ENCODE peak calls at places on chromosomes 7 and 10, in six cellular contexts. V is transverse colon, F is SK-N-SH, E is tibial nerve, A is ovary, S is A549. T is an unnamed sample.

GRCh38 chr10:21173964-21174669 is 277.0 kb upstream of the NEBL start:
- DNase-seq in E (no peak), F (peak; percentile 88), V (peak; percentile 66), S (peak; percentile 82), A (peak; percentile 53), T (no peak)

GRCh38 chr7:123273185-123273584 is 73.4 kb upstream of the SLC13A1 start:
- DNase-seq in E (no peak), S (no peak), V (no peak), A (no peak), F (no peak), T (no peak)

GRCh38 chr7:105387621-105388372 is 924 bp downstream of the SRPK2 start:
- DNase-seq in E (peak; percentile 19), F (peak; percentile 87), V (peak; percentile 63), A (peak; percentile 72), S (peak; percentile 55), T (peak; percentile 83)

GRCh38 chr7:27198871-27199801 is 755 bp downstream of the HOXA13 start:
- DNase-seq in S (peak; percentile 57), A (no peak), V (no peak), E (no peak), F (peak; percentile 70), T (no peak)

GRCh38 chr7:90455163-90456030 is 14.0 kb upstream of the PTTG1IP2 start:
- DNase-seq in F (peak; percentile 61), A (no peak), S (peak; percentile 32), V (no peak), E (no peak), T (no peak)

GRCh38 chr10:87750001-87750651 is 67.9 kb downstream of the ATAD1 start:
- DNase-seq in F (no peak), S (no peak), E (no peak), A (no peak), V (no peak), T (no peak)

GRCh38 chr10:1170867-1171180 is 114.6 kb downstream of the WDR37 start:
- DNase-seq in S (no peak), V (no peak), E (no peak), A (no peak), F (no peak), T (peak; percentile 52)

GRCh38 chr10:131553581-131553980 is 242.1 kb upstream of the TCERG1L start:
- DNase-seq in S (no peak), F (no peak), E (no peak), A (no peak), V (no peak), T (no peak)

GRCh38 chr7:156178214-156178613 is 366.0 kb upstream of the SHH start:
- DNase-seq in A (no peak), V (no peak), E (no peak), F (no peak), S (no peak), T (no peak)

GRCh38 chr7:130022623-130023175 is 28.5 kb downstream of the ZC3HC1 start:
- DNase-seq in E (no peak), A (no peak), S (no peak), F (no peak), V (no peak), T (no peak)

GRCh38 chr7:36838616-36839015 is 114.3 kb upstream of the AOAH start:
- DNase-seq in V (no peak), S (no peak), A (no peak), E (no peak), F (no peak), T (no peak)

GRCh38 chr7:98133621-98134266 is 27.1 kb downstream of the LMTK2 start:
- DNase-seq in V (no peak), E (no peak), F (no peak), A (no peak), S (peak; percentile 19), T (no peak)

GRCh38 chr10:48288661-48289060 is 14.2 kb upstream of the FRMPD2 start:
- DNase-seq in A (no peak), V (no peak), E (no peak), S (no peak), F (no peak), T (no peak)

GRCh38 chr7:38020134-38020533 is 99.7 kb downstream of the EPDR1 start:
- DNase-seq in E (no peak), A (no peak), V (no peak), F (no peak), S (no peak), T (no peak)

GRCh38 chr10:30454744-30455498 is 20.9 kb downstream of the MAP3K8 start:
- DNase-seq in A (no peak), S (no peak), E (no peak), F (no peak), V (no peak), T (no peak)

GRCh38 chr10:27742926-27743735 is 2.5 kb downstream of the MKX start:
- DNase-seq in F (peak; percentile 28), A (peak; percentile 76), E (no peak), S (peak; percentile 21), V (peak; percentile 17), T (peak; percentile 75)

GRCh38 chr7:98643232-98643985 is 26.3 kb downstream of the NPTX2 start:
- DNase-seq in A (no peak), F (no peak), S (no peak), E (no peak), V (no peak), T (no peak)

GRCh38 chr7:94348142-94348541 is 46.6 kb upstream of the COL1A2 start:
- DNase-seq in F (peak; percentile 34), A (no peak), V (peak; percentile 11), E (peak; percentile 30), S (no peak), T (peak; percentile 80)

GRCh38 chr10:66538908-66539307 is 386.9 kb upstream of the LRRTM3 start:
- DNase-seq in S (no peak), E (no peak), F (no peak), V (no peak), A (no peak), T (no peak)

GRCh38 chr10:118944959-118945622 is 84.4 kb upstream of the NANOS1 start:
- DNase-seq in F (no peak), E (no peak), S (no peak), A (no peak), V (no peak), T (no peak)

GRCh38 chr10:9302142-9302746 is 1247.8 kb downstream of the GATA3 start:
- DNase-seq in V (no peak), S (peak; percentile 65), E (no peak), A (no peak), F (no peak), T (no peak)

GRCh38 chr10:100612601-100613595 is 77.2 kb downstream of the HIF1AN start:
- DNase-seq in A (no peak), F (no peak), S (no peak), V (no peak), E (no peak), T (no peak)

GRCh38 chr7:39453743-39454355 is 112.4 kb upstream of the YAE1 start:
- DNase-seq in V (peak; percentile 62), E (no peak), F (peak; percentile 55), S (peak; percentile 61), A (no peak), T (no peak)

GRCh38 chr10:103197177-103197576 is 4.1 kb upstream of the NT5C2 start:
- DNase-seq in V (no peak), E (no peak), S (peak; percentile 72), F (peak; percentile 30), A (no peak), T (peak; percentile 65)

GRCh38 chr10:13971586-13972475 is 358.9 kb downstream of the FRMD4A start:
- DNase-seq in V (no peak), E (no peak), F (no peak), A (no peak), S (no peak), T (no peak)

GRCh38 chr10:58044072-58044471 is 223.6 kb downstream of the IPMK start:
- DNase-seq in F (no peak), A (no peak), V (no peak), E (no peak), S (peak; percentile 53), T (no peak)

GRCh38 chr7:38756521-38756920 is 125.3 kb upstream of the AMPH start:
- DNase-seq in S (no peak), V (no peak), A (no peak), F (no peak), E (no peak), T (no peak)

GRCh38 chr10:97889461-97890265 is 40.0 kb downstream of the GOLGA7B start:
- DNase-seq in F (peak; percentile 54), S (peak; percentile 94), E (no peak), V (no peak), A (no peak), T (no peak)

GRCh38 chr10:73358331-73359279 is at the start of gene CFAP70:
- DNase-seq in E (peak; percentile 80), S (peak; percentile 96), F (peak; percentile 94), V (peak; percentile 94), A (peak; percentile 93), T (peak; percentile 97)
- TF ChIP-seq EP300 in E (peak; percentile 29), S (no peak), F (no peak), V (no peak), A (no peak), T (peak; percentile 13)

DNA sequence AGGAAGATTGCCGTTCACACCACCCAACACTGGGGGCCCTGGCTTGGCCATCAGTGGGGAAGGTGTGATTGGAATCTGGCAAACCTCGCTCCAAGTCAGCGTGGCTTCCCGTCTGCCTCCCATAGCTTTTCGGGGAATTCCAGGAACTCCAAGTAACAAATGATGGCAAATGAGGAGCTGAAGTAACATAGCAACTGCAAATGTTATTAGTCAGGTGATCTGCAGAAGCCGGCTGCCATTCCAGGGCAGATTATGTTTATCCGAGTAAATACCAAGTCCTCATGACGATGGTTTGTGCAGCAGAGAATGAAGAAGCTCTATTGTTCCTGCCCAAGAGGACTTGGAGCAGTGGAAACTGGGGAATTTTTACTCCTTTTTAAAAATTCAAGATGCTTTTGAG is 270.5 kb upstream of the PODXL start:
- DNase-seq in S (peak; percentile 37), V (no peak), A (no peak), E (no peak), F (no peak), T (no peak)
- TF ChIP-seq EP300 in S (no peak), V (no peak), A (no peak), E (no peak), F (no peak), T (no peak)

GRCh38 chr10:112631501-112632410 is 184.7 kb downstream of the VTI1A start:
- DNase-seq in E (no peak), V (no peak), F (no peak), A (no peak), S (no peak), T (no peak)
- TF ChIP-seq EP300 in E (peak; percentile 51), V (no peak), F (no peak), A (no peak), S (no peak), T (no peak)

DNA sequence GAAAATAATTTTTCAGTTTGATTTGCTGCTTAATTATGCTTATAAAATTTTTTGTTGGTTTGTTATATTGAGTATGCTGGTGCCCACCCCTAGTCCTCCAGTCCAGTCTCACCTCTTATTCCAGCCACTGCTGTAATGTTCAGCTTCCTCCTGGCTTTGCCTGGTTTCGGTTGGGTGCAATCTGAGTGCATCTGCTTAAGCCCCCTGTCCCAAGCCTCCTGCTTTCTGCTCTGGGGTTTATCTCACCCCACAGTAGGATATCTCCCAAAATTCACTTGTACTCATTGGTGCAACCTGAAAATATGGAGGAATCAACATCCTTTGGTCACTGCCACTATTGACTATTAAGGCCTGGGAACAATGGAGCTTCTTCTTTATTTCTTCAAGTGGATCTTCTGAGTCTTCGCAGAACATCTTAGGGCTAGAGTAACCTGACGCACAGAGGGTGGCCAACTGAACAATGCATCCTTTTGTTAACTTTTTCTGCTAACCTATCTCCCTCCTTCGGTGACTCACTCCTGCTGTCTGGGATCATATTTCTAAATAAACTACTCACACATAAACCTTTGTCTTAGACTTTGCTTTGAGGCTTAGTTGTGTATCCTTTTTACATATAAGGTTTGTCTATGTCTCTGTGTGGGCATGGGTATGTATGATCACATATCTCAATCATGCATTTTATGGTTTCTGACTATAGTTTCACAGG is 19.1 kb upstream of the SOSTDC1 start:
- DNase-seq in V (no peak), F (no peak), A (no peak), S (peak; percentile 87), E (no peak), T (no peak)
- TF ChIP-seq EP300 in V (no peak), F (no peak), A (no peak), S (no peak), E (no peak), T (no peak)

T was measured in sigmoid colon.